ENCODE peak calls at places on chromosomes 16 and 17, in four cellular contexts. X is K562, W is HepG2, B is GM12878. Q is an unnamed sample.

GRCh38 chr17:12627177-12627629 is 38.5 kb upstream of the MYOCD start:
- DNase-seq in B (no peak), X (no peak), W (peak), Q (no peak)

GRCh38 chr17:30954046-30954805 is 16.6 kb upstream of the RNF135 start:
- DNase-seq in B (no peak), X (no peak), W (no peak), Q (no peak)

GRCh38 chr17:81470944-81471803 is 41.4 kb downstream of the ACTG1 start:
- DNase-seq in B (no peak), X (no peak), W (no peak), Q (peak)

GRCh38 chr16:69465083-69465721 is 40.8 kb downstream of the CYB5B start:
- DNase-seq in W (peak), B (peak), X (no peak), Q (no peak)

GRCh38 chr17:39709998-39710964 is 10.4 kb downstream of the ERBB2 start:
- DNase-seq in B (no peak), X (no peak), W (no peak), Q (no peak)

GRCh38 chr16:19389246-19389645 is 28.4 kb upstream of the TMC5 start:
- DNase-seq in X (peak), W (peak), B (peak), Q (peak)

GRCh38 chr17:77822302-77823030 is 136.0 kb upstream of the TNRC6C start:
- DNase-seq in W (no peak), B (no peak), X (no peak), Q (no peak)

GRCh38 chr16:86074651-86075487 is 175.9 kb downstream of the IRF8 start:
- DNase-seq in W (no peak), B (no peak), X (no peak), Q (no peak)

GRCh38 chr16:71626018-71626857 is at the start of gene MARVELD3:
- DNase-seq in X (peak), B (no peak), W (peak), Q (peak)

GRCh38 chr17:61196799-61197198 is 202.8 kb upstream of the TBX2 start:
- DNase-seq in W (no peak), X (no peak), B (no peak), Q (no peak)

DNA sequence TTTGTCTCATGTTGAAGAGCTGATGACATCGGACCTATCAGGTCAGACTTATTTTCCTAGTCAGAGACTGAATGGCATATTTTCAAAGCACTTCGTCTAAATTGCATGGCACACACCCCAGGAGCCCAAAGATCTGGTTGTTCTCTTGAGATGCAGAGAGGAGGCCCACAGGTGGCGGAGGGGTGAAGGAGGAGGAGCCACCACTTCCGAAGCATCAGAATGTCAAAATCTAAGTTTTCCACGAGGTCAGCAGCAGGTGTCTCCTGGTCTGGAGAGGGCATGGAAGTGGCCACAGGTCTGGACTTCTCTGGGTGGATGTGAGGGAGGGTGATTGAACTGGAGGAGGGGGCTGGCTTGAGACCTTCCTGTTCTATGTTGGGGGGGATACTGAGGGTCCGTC is 93.7 kb upstream of the CBX4 start:
- DNase-seq in B (no peak), W (no peak), X (no peak), Q (no peak)
- TF ChIP-seq MXI1 in B (no peak), W (no peak), X (no peak), Q (no peak)

DNA sequence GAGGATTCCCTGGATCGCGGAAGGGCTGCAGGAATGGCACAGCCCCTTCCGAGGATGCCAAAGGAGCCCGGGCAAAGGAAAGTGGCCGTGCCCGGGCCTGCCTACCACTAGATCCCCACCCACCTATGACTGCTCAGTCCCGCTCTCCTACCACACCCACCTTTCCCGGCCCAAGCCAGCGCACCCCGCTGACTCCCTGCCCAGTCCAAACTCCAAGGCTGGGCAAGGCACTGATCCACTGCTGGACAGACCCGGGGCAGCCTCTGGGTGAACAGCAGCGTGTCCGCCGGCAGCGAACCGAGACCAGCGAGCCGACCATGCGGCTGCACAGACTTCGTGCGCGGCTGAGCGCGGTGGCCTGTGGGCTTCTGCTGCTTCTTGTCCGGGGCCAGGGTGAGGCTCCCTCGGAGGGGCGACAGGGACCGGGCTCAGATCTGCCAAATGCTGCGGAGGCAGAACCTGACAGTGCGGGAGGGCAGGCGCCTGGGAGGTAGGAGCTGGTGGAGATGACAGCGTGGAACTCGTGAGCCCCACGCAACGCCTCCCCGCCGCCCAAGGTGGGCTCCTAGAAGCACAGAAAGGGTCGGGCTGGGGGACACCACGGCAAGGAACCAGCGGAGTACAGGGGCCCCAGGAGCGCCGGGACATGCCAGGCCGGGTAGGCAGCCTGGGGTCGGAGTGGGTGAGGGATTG is at the start of gene CES2:
- DNase-seq in X (no peak), B (no peak), W (peak), Q (peak)
- TF ChIP-seq CHD2 in X (no peak), B (no peak), W (peak), Q (no peak)

GRCh38 chr16:4053663-4054479 is 62.4 kb downstream of the ADCY9 start:
- DNase-seq in X (no peak), B (no peak), W (no peak), Q (no peak)
- H2AFZ ChIP-seq in X (no peak), B (no peak), W (no peak), Q (no peak)

DNA sequence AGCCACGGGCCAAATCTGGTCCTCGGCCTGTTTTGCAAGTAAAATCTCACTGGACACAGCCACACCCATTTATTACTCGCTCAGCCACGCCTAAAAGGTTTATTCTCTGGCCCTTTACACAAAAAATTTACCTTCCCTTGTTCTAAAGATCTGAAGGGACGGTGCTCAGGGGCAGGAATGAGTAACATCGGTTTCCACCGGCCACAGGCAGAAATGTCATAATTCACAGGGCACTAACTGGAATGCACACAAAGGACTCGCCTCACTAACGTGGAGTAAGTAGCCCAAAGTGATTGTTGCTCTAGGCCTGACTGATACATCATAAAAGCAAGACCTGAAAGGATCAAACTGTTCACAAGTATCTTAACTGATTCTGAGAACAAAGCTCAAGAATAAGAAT is 9.0 kb upstream of the TCF25 start:
- DNase-seq in B (no peak), W (no peak), X (no peak), Q (no peak)
- TF ChIP-seq MXI1 in B (no peak), W (no peak), X (no peak), Q (no peak)

DNA sequence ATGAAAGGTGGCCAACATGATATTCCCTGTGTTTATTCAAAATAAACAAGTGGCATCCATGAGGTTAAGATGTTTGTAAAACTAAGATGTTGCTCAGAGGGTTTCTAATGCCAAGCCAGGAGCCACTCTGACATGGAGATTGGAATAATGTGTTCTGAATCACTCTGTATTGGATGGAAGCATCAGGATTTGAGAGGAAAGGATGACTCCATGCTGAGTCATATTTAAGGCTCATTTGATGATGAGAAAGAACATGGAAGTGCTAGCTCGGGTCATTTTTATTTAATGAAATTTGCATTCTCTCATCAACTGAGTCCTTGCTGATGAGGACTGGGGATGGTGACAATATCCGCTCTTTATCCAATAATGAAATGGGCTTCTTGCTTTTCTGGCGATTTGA is 6.2 kb downstream of the VAT1L start:
- DNase-seq in X (no peak), W (no peak), B (no peak), Q (no peak)
- TF ChIP-seq CHD2 in X (no peak), W (no peak), B (no peak), Q (no peak)

GRCh38 chr17:37791434-37791833 is 46.6 kb upstream of the HNF1B start:
- DNase-seq in X (peak), W (peak), B (no peak), Q (peak)

GRCh38 chr17:37792787-37793186 is 47.9 kb upstream of the HNF1B start:
- DNase-seq in X (no peak), B (no peak), W (no peak), Q (no peak)

GRCh38 chr17:37789166-37789565 is 44.3 kb upstream of the HNF1B start:
- DNase-seq in B (no peak), W (no peak), X (no peak), Q (no peak)

GRCh38 chr17:37790153-37790552 is 45.3 kb upstream of the HNF1B start:
- DNase-seq in X (no peak), W (no peak), B (no peak), Q (no peak)

DNA sequence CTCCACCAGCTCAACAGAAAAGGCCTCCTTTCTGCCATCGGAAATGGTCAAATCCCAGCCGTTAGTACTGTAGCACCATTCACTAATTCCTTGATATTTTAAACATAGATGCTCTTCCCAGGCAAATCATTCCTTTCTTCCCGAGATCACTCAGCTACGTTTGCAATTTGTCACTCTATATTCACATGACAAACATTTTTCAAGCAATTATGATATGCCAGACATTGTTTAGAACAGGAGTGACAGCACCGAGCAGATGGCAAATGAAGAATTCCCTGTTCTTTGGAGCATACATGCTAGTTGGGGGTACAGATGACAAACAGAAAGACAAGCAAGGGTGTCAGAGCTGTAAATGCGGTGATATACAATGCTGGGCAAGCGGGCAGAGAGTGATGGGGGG is 47.1 kb upstream of the HNF1B start:
- DNase-seq in X (no peak), B (no peak), W (no peak), Q (no peak)
- H2AFZ ChIP-seq in X (no peak), B (no peak), W (no peak), Q (no peak)

Q was measured in SK-N-SH.